ENCODE peak calls at places on chromosome 2, in six cellular contexts. Z is ovary, Y is AG10803, B is fibroblast of villous mesenchyme, C is foreskin fibroblast, U is AG04449. J is an unnamed sample.

GRCh38 chr2:124683536-124684407 is 658.7 kb downstream of the CNTNAP5 start:
- DNase-seq in Z (no peak), Y (no peak), B (no peak), C (no peak), U (no peak), J (no peak)

GRCh38 chr2:207777124-207777523 is 7.4 kb upstream of the FZD5 start:
- DNase-seq in Z (no peak), Y (no peak), B (no peak), C (no peak), U (no peak), J (no peak)

GRCh38 chr2:86042256-86043168 is 63.2 kb downstream of the POLR1A start:
- DNase-seq in Z (peak), Y (no peak), B (no peak), C (no peak), U (no peak), J (no peak)

GRCh38 chr2:127101756-127102463 is 5.0 kb downstream of the BIN1 start:
- DNase-seq in Z (no peak), Y (no peak), B (no peak), C (no peak), U (no peak), J (no peak)

GRCh38 chr2:191386938-191387536 is 141.8 kb downstream of the MYO1B start:
- DNase-seq in Z (no peak), Y (peak), B (peak), C (peak), U (peak), J (peak)

GRCh38 chr2:113886479-113887383 is 3.2 kb upstream of the ACTR3 start:
- DNase-seq in Z (no peak), Y (peak), B (peak), C (peak), U (peak), J (no peak)

GRCh38 chr2:23454501-23455120 is 69.6 kb downstream of the KLHL29 start:
- DNase-seq in Z (no peak), Y (no peak), B (no peak), C (no peak), U (no peak), J (no peak)

GRCh38 chr2:129812071-129812470 is 167.4 kb upstream of the RAB6C start:
- DNase-seq in Z (no peak), Y (no peak), B (no peak), C (no peak), U (no peak), J (no peak)

GRCh38 chr2:85314884-85315242 is 12.9 kb downstream of the TGOLN2 start:
- DNase-seq in Z (no peak), Y (no peak), B (no peak), C (no peak), U (no peak), J (no peak)

GRCh38 chr2:75002007-75002406 is 43.6 kb downstream of the POLE4 start:
- DNase-seq in Z (no peak), Y (peak), B (peak), C (peak), U (peak), J (no peak)

GRCh38 chr2:227123697-227124096 is 40.3 kb downstream of the COL4A4 start:
- DNase-seq in Z (no peak), Y (no peak), B (no peak), C (no peak), U (no peak), J (no peak)

GRCh38 chr2:168751104-168751768 is 51.2 kb upstream of the NOSTRIN start:
- DNase-seq in Z (no peak), Y (no peak), B (no peak), C (no peak), U (no peak), J (no peak)

GRCh38 chr2:150485871-150486538 is 1.5 kb downstream of the RND3 start:
- DNase-seq in Z (peak), Y (peak), B (peak), C (peak), U (no peak), J (no peak)

GRCh38 chr2:159906315-159906714 is 108.3 kb upstream of the CD302 start:
- DNase-seq in Z (no peak), Y (no peak), B (no peak), C (no peak), U (no peak), J (no peak)

GRCh38 chr2:33633295-33633694 is 34.2 kb upstream of the FAM98A start:
- DNase-seq in Z (no peak), Y (no peak), B (no peak), C (no peak), U (no peak), J (no peak)

GRCh38 chr2:24690524-24690923 is 102.7 kb downstream of the PTRHD1 start:
- DNase-seq in Z (no peak), Y (no peak), B (no peak), C (no peak), U (no peak), J (no peak)

GRCh38 chr2:40244251-40245010 is 207.5 kb downstream of the SLC8A1 start:
- DNase-seq in Z (peak), Y (peak), B (peak), C (peak), U (peak), J (peak)

DNA sequence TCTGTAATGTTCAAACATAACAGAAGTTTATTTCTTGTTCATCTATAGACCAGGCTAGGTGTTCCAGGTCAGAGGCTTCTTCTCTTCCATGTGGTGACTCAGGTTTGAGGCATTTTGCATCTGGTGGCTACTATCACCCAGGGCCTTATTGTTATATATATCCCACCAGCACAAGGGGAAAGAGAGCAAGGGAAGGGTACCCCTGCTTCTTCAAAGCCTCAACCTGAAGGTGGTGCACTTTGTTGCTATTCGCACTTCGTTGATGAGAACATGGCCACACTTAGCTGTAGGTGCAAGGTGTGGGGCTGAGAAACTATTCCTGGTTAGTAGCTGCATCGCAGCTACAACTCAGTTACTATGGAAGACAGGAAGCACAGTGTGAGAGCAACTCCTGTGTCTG is 27.4 kb upstream of the SLC3A1 start:
- DNase-seq in Z (no peak), Y (no peak), B (no peak), C (no peak), U (no peak), J (no peak)
- TF ChIP-seq CTCF in Z (no peak), Y (no peak), B (no peak), C (no peak), U (no peak), J (no peak)

GRCh38 chr2:120510751-120511395 is 164.9 kb downstream of the INHBB start:
- DNase-seq in Z (no peak), Y (no peak), B (no peak), C (no peak), U (no peak), J (no peak)

GRCh38 chr2:120511546-120512320 is 165.8 kb downstream of the INHBB start:
- DNase-seq in Z (no peak), Y (no peak), B (no peak), C (no peak), U (no peak), J (no peak)

GRCh38 chr2:120509991-120510735 is 164.2 kb downstream of the INHBB start:
- DNase-seq in Z (no peak), Y (no peak), B (no peak), C (no peak), U (no peak), J (no peak)

GRCh38 chr2:120509213-120509815 is 163.4 kb downstream of the INHBB start:
- DNase-seq in Z (no peak), Y (no peak), B (no peak), C (no peak), U (no peak), J (no peak)

DNA sequence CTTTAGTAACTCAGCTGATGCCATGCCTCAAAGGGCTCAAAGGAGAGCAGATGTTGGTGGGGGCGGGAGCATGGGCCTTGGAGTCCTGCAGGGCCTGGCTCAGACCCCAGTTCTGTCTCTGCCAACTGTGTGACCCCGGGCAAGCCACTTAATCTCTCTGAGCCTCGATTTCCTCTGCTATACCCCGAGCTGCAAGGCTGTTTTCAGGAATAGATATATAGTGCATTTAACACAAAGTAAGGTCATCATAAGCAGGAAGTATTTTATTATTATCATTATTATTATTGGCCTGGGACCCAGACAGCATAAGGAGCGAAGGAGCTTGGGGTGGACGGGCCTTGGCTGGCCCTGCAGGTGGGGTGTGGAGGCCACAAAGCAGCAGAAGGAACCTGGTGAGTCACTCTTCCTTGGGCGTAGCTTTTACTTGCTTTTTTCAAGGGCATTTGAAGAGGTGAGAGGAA is 162.7 kb downstream of the INHBB start:
- DNase-seq in Z (no peak), Y (no peak), B (no peak), C (no peak), U (no peak), J (no peak)
- TF ChIP-seq CTCF in Z (no peak), Y (no peak), B (no peak), C (no peak), U (no peak), J (no peak)

GRCh38 chr2:174350018-174350417 is 15.3 kb downstream of the SP9 start:
- DNase-seq in Z (no peak), Y (no peak), B (no peak), C (peak), U (no peak), J (no peak)
- TF ChIP-seq CTCF in Z (no peak), Y (peak), B (peak), C (peak), U (peak), J (peak)

GRCh38 chr2:60880633-60880987 is 764 bp upstream of the REL start:
- DNase-seq in Z (no peak), Y (no peak), B (no peak), C (peak), U (no peak), J (no peak)

GRCh38 chr2:60882971-60883753 is 1.8 kb downstream of the REL start:
- DNase-seq in Z (no peak), Y (peak), B (peak), C (peak), U (no peak), J (no peak)

GRCh38 chr2:60883896-60884295 is 2.5 kb downstream of the REL start:
- DNase-seq in Z (no peak), Y (no peak), B (no peak), C (no peak), U (no peak), J (no peak)

GRCh38 chr2:60884795-60885194 is 3.4 kb downstream of the REL start:
- DNase-seq in Z (no peak), Y (peak), B (no peak), C (peak), U (no peak), J (no peak)

GRCh38 chr2:60880988-60881932 is at the start of gene REL:
- DNase-seq in Z (peak), Y (peak), B (peak), C (peak), U (peak), J (peak)
- TF ChIP-seq CTCF in Z (peak), Y (peak), B (peak), C (peak), U (peak), J (peak)

GRCh38 chr2:132883430-132883829 is 213.4 kb upstream of the LYPD1 start:
- DNase-seq in Z (no peak), Y (no peak), B (no peak), C (no peak), U (no peak), J (no peak)

GRCh38 chr2:132884292-132884691 is 214.3 kb upstream of the LYPD1 start:
- DNase-seq in Z (no peak), Y (no peak), B (no peak), C (no peak), U (no peak), J (no peak)

GRCh38 chr2:132886574-132886973 is 216.6 kb upstream of the LYPD1 start:
- DNase-seq in Z (no peak), Y (no peak), B (no peak), C (no peak), U (no peak), J (no peak)

GRCh38 chr2:132881540-132881939 is 211.5 kb upstream of the LYPD1 start:
- DNase-seq in Z (no peak), Y (no peak), B (no peak), C (no peak), U (no peak), J (no peak)

DNA sequence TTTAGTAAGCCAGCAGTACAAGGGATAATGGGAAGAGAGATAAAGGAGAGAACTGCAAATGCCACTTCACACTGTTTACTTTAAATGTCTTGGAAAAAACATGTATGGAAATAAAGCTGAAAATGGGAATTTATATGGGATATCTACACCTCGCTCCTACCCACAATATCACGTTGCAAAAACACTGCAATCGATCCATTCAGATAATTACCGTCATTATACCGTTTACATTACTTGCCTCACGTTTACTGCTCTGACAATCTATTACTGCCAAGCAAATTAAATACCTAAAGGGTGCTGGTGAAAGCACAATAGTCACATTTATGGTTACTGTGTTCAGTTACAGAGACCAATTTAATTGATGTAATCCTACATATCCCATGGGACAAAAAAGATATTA is 214.7 kb upstream of the LYPD1 start:
- DNase-seq in Z (no peak), Y (no peak), B (no peak), C (no peak), U (no peak), J (no peak)
- TF ChIP-seq CTCF in Z (no peak), Y (no peak), B (no peak), C (no peak), U (no peak), J (no peak)

DNA sequence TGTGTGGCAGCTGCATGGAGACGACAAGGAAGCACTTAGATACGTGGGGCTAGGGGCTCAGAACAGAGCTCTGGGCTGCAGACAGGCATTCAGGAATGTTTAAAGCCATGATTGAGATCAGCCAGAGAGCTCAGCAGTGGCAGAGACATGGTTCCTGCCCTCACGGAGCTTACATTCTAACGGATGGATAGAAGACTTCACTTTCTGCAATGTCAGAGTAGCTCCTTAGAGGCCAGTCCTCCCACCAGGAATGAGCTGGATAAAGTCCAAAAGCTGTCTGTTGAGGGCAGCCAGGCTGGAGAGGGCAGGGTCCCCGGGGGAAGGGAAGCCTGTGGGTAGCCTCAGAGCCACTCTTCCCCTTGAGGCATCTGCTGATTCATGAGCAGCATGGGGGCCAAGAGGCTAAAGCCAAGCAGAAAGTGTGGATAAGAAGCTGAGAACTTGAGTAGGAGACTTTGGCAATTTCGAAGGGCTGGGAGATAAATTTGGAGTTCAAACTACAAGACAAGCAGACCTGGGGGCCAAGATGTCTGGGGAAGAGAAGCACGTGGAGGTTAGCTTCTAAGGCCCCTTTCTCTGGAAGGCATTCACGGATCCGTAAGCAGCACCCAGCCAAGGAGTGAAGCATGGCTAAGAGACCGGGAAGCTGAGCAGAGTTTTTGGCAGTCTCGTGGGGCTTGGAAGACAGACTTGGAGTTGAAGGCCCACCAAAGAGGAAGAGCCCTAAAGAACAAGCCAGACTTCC is 9.7 kb upstream of the CIB4 start:
- DNase-seq in Z (no peak), Y (no peak), B (no peak), C (no peak), U (no peak), J (no peak)
- TF ChIP-seq CTCF in Z (no peak), Y (no peak), B (no peak), C (no peak), U (no peak), J (no peak)

DNA sequence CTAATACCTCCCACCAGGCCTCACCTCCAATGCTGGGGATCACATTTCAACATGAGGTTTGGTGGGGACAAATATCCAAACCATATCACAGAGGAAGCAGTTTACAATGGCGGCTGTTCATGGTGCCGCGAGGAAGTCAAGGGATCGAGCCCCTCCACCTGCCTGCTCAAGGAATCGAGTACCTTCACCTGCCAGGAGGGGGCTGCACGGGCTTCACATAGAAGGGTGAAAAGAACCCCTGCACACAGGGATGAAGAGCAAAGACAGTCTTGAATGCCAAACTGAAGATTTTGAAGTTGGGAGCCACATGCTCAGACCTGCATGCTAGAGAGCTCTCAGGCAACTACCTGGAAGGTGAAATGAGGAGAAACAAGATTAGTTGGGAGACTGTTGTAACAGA is 110.3 kb downstream of the KCNF1 start:
- DNase-seq in Z (no peak), Y (no peak), B (no peak), C (no peak), U (no peak), J (no peak)
- TF ChIP-seq CTCF in Z (no peak), Y (no peak), B (no peak), C (no peak), U (no peak), J (no peak)

DNA sequence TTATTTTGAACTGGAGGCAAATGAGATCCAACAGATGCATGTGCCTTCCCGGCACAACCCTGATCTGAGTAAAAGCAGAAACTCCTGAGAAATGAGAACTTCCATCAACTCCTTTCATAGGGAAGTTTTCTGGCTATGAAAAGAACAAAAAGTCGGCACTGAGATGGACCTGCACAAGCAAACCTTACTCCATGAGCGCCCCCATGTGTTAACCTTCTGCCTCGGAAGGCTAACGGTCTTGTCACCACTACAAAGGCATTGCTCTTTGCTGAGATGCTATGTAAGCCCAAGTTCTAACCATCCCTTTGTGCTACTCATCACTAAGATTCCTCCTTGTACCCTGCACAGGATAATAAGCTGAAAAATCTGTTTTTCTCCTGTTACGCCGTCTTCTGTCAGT is 57.3 kb upstream of the SULT1C3 start:
- DNase-seq in Z (no peak), Y (no peak), B (peak), C (no peak), U (no peak), J (no peak)
- TF ChIP-seq CTCF in Z (no peak), Y (peak), B (peak), C (no peak), U (no peak), J (no peak)